ENCODE peak calls at places on chromosomes 7 and 10, in eight cellular contexts. K is IMR-90, N is neuronal stem cell, C is A549, D is MM.1S, L is endothelial cell of umbilical vein, X is H9, O is K562. J is an unnamed sample.

GRCh38 chr10:126857178-126857806 is 47.9 kb upstream of the DOCK1 start:
- DNase-seq in N (no peak), X (no peak), D (no peak), L (no peak), C (no peak), O (no peak), K (no peak), J (no peak)

GRCh38 chr10:23910296-23910695 is 298.6 kb upstream of the KIAA1217 start:
- DNase-seq in C (no peak), K (no peak), L (no peak), N (no peak), X (no peak), D (no peak), O (no peak), J (no peak)

GRCh38 chr7:121831320-121831719 is 41.6 kb upstream of the PTPRZ1 start:
- DNase-seq in D (no peak), L (no peak), O (no peak), X (no peak), N (no peak), K (no peak), C (no peak), J (no peak)

GRCh38 chr10:84328303-84329093 is at the start of gene CCSER2:
- DNase-seq in N (peak; percentile 92), K (peak; percentile 97), O (peak; percentile 100), L (peak; percentile 92), D (peak; percentile 89), X (peak; percentile 98), C (peak; percentile 86), J (peak; percentile 85)

GRCh38 chr7:88835147-88835728 is 39.7 kb upstream of the TEX47 start:
- DNase-seq in C (no peak), N (peak; percentile 29), X (no peak), L (peak; percentile 58), K (no peak), O (peak; percentile 22), D (peak; percentile 65), J (peak; percentile 57)

GRCh38 chr10:122113161-122113944 is 124.4 kb downstream of the TACC2 start:
- DNase-seq in N (peak; percentile 15), X (peak; percentile 71), K (peak; percentile 68), O (peak; percentile 16), D (no peak), L (peak; percentile 77), C (peak; percentile 88), J (peak; percentile 67)

GRCh38 chr7:77570330-77571011 is 33.4 kb downstream of the PTPN12 start:
- DNase-seq in K (peak; percentile 69), X (no peak), C (no peak), N (no peak), L (peak; percentile 48), O (no peak), D (peak; percentile 16), J (peak; percentile 8)

GRCh38 chr10:5297466-5297865 is 67.3 kb upstream of the UCN3 start:
- DNase-seq in L (peak; percentile 24), C (no peak), N (no peak), X (no peak), K (no peak), D (peak; percentile 67), O (no peak), J (no peak)

GRCh38 chr7:86920154-86920553 is 139.3 kb downstream of the ELAPOR2 start:
- DNase-seq in O (no peak), K (no peak), C (no peak), N (no peak), L (no peak), D (no peak), X (no peak), J (no peak)

GRCh38 chr10:15744217-15744865 is 24.6 kb upstream of the ITGA8 start:
- DNase-seq in C (peak; percentile 47), O (peak; percentile 67), L (peak; percentile 58), K (peak; percentile 56), D (peak; percentile 82), X (peak; percentile 67), N (peak; percentile 51), J (peak; percentile 34)

GRCh38 chr7:156113733-156114132 is 301.5 kb upstream of the SHH start:
- DNase-seq in C (no peak), K (no peak), D (no peak), L (no peak), N (no peak), X (no peak), O (no peak), J (peak; percentile 9)

GRCh38 chr10:71397340-71398212 is 856 bp downstream of the CDH23 start:
- DNase-seq in K (no peak), D (no peak), O (no peak), N (peak; percentile 21), L (no peak), C (no peak), X (no peak), J (no peak)

GRCh38 chr10:86155034-86155656 is 211.4 kb downstream of the GRID1 start:
- DNase-seq in X (peak; percentile 42), K (no peak), N (no peak), D (no peak), O (no peak), L (no peak), C (no peak), J (no peak)

GRCh38 chr10:103636996-103637395 is 143.5 kb downstream of the NEURL1 start:
- DNase-seq in N (no peak), D (no peak), L (no peak), X (no peak), C (no peak), O (no peak), K (peak; percentile 43), J (no peak)

GRCh38 chr7:2934211-2934731 is 90.2 kb upstream of the GNA12 start:
- DNase-seq in O (no peak), X (peak; percentile 37), K (peak; percentile 70), D (no peak), N (no peak), L (peak; percentile 44), C (peak; percentile 55), J (peak; percentile 64)

GRCh38 chr7:92057375-92057774 is 76.9 kb downstream of the CYP51A1 start:
- DNase-seq in K (no peak), D (no peak), O (no peak), N (no peak), X (no peak), L (no peak), C (no peak), J (peak; percentile 80)

GRCh38 chr7:92987095-92987494 is 130.7 kb downstream of the SAMD9 start:
- DNase-seq in X (no peak), K (peak; percentile 85), C (no peak), L (no peak), N (no peak), D (no peak), O (no peak), J (no peak)

GRCh38 chr7:25847331-25848070 is 304.5 kb upstream of the NFE2L3 start:
- DNase-seq in L (peak; percentile 56), D (no peak), O (no peak), K (peak; percentile 33), N (no peak), C (no peak), X (no peak), J (peak; percentile 48)

GRCh38 chr10:17059197-17059688 is 70.4 kb downstream of the CUBN start:
- DNase-seq in C (no peak), X (no peak), K (peak; percentile 95), D (no peak), O (no peak), L (no peak), N (no peak), J (peak; percentile 66)

GRCh38 chr10:121327727-121328126 is 270.5 kb downstream of the FGFR2 start:
- DNase-seq in D (no peak), L (no peak), C (no peak), X (no peak), N (no peak), O (no peak), K (no peak), J (no peak)

GRCh38 chr10:4329237-4329636 is 496.8 kb upstream of the AKR1E2 start:
- DNase-seq in L (no peak), X (no peak), D (no peak), C (no peak), N (no peak), K (no peak), O (no peak), J (no peak)

GRCh38 chr7:142808461-142808801 is 37.7 kb downstream of the PRSS2 start:
- DNase-seq in D (no peak), K (no peak), O (no peak), L (no peak), C (no peak), N (no peak), X (no peak), J (peak; percentile 46)
- H3K4me2 ChIP-seq in D (peak overlapping the region; percentile 80), K (no peak overlapping the region), O (peak overlapping the region; percentile 4), L (peak overlapping the region; percentile 45), C (no peak overlapping the region), N (no peak overlapping the region), X (no peak overlapping the region), J (peak overlapping the region; percentile 74)

GRCh38 chr7:80548790-80549530 is 37.1 kb upstream of the GNAT3 start:
- DNase-seq in N (no peak), C (no peak), L (no peak), K (peak; percentile 3), O (no peak), X (no peak), D (no peak), J (peak; percentile 72)
- H3K4me2 ChIP-seq in N (no peak overlapping the region), C (peak overlapping the region; percentile 23), L (no peak overlapping the region), K (no peak overlapping the region), O (no peak overlapping the region), X (no peak overlapping the region), D (no peak overlapping the region), J (peak overlapping the region; percentile 67)

DNA sequence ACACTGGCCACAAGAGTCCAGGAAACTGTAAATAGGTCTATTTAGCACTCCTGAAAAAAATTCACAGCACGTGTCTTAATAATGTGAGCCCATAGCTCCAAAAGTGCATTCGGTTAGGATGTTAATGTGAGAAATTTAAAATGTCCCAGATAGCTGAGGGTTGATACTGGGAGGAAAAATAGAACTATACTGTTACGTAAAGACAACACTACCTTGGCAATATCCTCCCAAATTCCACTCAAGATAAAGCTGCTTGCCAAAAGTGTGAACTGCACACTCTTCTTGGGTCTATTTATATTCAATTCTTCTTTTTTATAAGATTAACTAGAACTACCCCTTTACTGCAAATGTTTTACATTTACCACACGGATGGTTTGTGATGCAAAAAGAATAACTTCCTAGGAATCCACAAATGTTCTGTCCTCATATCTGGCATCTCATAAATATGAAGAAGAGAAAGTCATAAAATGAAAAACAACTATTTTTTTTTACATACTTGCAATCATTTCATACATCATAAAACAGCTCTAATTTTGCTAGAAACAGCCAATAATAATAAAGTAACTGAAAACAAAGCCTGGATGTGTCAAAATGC is 10.4 kb downstream of the RAB11FIP2 start:
- DNase-seq in K (no peak), C (no peak), D (no peak), N (no peak), L (no peak), X (no peak), O (no peak), J (no peak)
- H3K4me2 ChIP-seq in K (no peak overlapping the region), C (no peak overlapping the region), D (no peak overlapping the region), N (no peak overlapping the region), L (no peak overlapping the region), X (no peak overlapping the region), O (no peak overlapping the region), J (no peak overlapping the region)

DNA sequence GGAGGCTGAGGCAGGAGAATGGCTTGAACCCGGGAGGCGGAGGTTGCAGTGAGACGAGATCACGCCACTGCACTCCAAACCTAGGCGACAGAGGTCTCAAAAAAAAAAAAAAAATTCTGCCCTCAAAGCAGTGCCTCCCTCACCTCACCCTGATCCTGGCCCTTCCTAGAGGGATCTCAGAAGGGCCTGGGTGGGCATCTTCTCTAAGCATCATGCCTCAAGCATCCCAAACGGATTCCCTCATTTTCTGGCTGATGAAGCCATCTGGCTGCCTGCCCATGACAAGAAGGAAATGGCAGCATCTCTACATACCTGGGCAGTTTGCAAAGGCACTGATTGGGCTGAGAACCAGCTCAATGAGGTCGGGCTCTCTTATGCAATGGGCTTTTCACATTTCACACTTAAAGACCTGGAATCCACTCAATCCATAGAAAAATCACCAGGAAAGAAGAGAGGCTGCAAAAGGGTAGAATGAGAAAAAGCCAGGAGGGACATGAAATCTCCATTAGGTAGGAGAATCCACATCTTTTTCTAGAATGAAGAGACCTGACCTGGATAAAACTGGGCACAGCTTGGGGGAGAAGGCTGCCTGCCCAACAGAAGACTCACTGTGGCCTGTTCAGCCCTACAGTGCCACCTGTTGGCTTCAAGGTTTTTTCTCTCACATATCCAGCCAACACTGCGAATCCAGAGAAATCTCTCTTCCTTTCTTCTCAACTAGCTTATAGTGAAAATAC is 48.1 kb downstream of the PDLIM1 start:
- DNase-seq in X (peak; percentile 73), D (peak; percentile 35), L (peak; percentile 41), K (peak; percentile 63), N (peak; percentile 30), O (no peak), C (peak; percentile 72), J (peak; percentile 73)
- H3K4me2 ChIP-seq in X (no peak overlapping the region), D (no peak overlapping the region), L (no peak overlapping the region), K (no peak overlapping the region), N (no peak overlapping the region), O (no peak overlapping the region), C (no peak overlapping the region), J (no peak overlapping the region)

J was measured in PC-3.